ENCODE peak calls at places on chromosomes 6 and 20, in five cellular contexts. W is PC-9, J is K562, X is Karpas-422, S is mesendoderm. M is an unnamed sample.

GRCh38 chr6:88374556-88374955 is 208.4 kb upstream of the CNR1 start:
- DNase-seq in J (no peak), X (no peak), W (no peak), S (no peak), M (no peak)

GRCh38 chr6:49565855-49566254 is 15.4 kb downstream of the C6orf141 start:
- DNase-seq in J (no peak), X (no peak), S (no peak), W (no peak), M (no peak)

GRCh38 chr6:42333622-42334021 is 116.0 kb upstream of the MRPS10 start:
- DNase-seq in S (no peak), W (no peak), J (no peak), X (no peak), M (no peak)

GRCh38 chr6:39107641-39108040 is 7.3 kb downstream of the SAYSD1 start:
- DNase-seq in S (no peak), X (no peak), J (no peak), W (no peak), M (no peak)

GRCh38 chr6:151430886-151431285 is 21.0 kb downstream of the RMND1 start:
- DNase-seq in J (no peak), X (no peak), S (peak; percentile 49), W (no peak), M (peak; percentile 75)

GRCh38 chr6:30886897-30887255 is 2.6 kb downstream of the DDR1 start:
- DNase-seq in J (no peak), X (no peak), S (no peak), W (no peak), M (no peak)

GRCh38 chr6:1601616-1602355 is 7.9 kb upstream of the FOXC1 start:
- DNase-seq in J (no peak), X (no peak), S (no peak), W (no peak), M (no peak)

GRCh38 chr20:44026932-44027685 is 112.5 kb downstream of the TOX2 start:
- DNase-seq in W (no peak), S (no peak), J (no peak), X (no peak), M (no peak)

GRCh38 chr20:51758978-51759544 is 9.1 kb downstream of the ATP9A start:
- DNase-seq in J (no peak), S (no peak), W (no peak), X (no peak), M (no peak)

GRCh38 chr20:7841967-7842301 is 98.3 kb downstream of the HAO1 start:
- DNase-seq in J (no peak), S (peak; percentile 51), X (no peak), W (no peak), M (peak; percentile 5)

GRCh38 chr6:161363286-161363685 is 89.4 kb upstream of the AGPAT4 start:
- DNase-seq in X (no peak), J (no peak), W (no peak), S (no peak), M (no peak)

GRCh38 chr6:48986803-48987202 is 476.2 kb downstream of the MMUT start:
- DNase-seq in W (no peak), X (no peak), S (no peak), J (no peak), M (no peak)

GRCh38 chr20:1827974-1828785 is 67.0 kb upstream of the SIRPA start:
- DNase-seq in S (peak; percentile 61), J (no peak), X (no peak), W (peak; percentile 55), M (peak; percentile 57)

DNA sequence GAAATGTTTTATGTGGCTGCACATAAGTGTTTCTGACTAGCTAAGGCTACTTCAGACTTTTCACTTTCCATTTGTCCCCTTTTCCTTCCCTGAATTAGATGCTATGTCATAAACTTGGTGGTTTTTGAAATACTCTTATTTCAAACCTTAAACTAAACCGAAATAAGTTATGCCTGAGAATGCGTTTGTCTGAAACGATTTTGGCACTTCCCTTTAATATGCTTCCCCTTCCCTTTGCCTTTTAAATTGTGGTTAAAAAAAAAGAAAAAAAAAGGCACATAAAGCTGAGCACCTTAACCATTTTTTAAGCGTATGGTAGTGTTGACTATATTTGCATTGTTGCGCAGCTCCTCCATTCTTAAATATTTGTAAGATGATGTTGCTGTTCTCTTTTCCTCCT is 14.4 kb downstream of the ZNF451 start:
- DNase-seq in J (no peak), W (no peak), S (no peak), X (no peak), M (no peak)
- H3K79me2 ChIP-seq in J (peaks cover 97% of the 10 kb centered on the region), W (peaks cover 10% of the 10 kb centered on the region), S (peaks cover 2% of the 10 kb centered on the region), X (peaks cover 95% of the 10 kb centered on the region), M (peaks cover 98% of the 10 kb centered on the region)

GRCh38 chr6:146050168-146050567 is 21.3 kb downstream of the GRM1 start:
- DNase-seq in X (no peak), J (no peak), S (peak; percentile 18), W (no peak), M (no peak)
- H3K79me2 ChIP-seq in X (no peaks in the 10 kb centered on the region), J (no peaks in the 10 kb centered on the region), S (no peaks in the 10 kb centered on the region), W (no peaks in the 10 kb centered on the region), M (no peaks in the 10 kb centered on the region)

GRCh38 chr6:149859368-149859767 is 4.8 kb downstream of the LRP11 start:
- DNase-seq in W (no peak), J (no peak), S (no peak), X (no peak), M (no peak)

GRCh38 chr6:149859938-149860337 is 4.2 kb downstream of the LRP11 start:
- DNase-seq in W (no peak), S (no peak), J (no peak), X (no peak), M (no peak)

GRCh38 chr6:149860513-149860833 is 3.7 kb downstream of the LRP11 start:
- DNase-seq in J (no peak), W (no peak), S (no peak), X (no peak), M (no peak)

GRCh38 chr6:149861603-149862423 is 2.3 kb downstream of the LRP11 start:
- DNase-seq in W (no peak), J (no peak), S (no peak), X (no peak), M (no peak)

GRCh38 chr6:149860834-149861602 is 3.1 kb downstream of the LRP11 start:
- DNase-seq in W (no peak), S (no peak), X (no peak), J (no peak), M (peak; percentile 34)
- H3K79me2 ChIP-seq in W (peaks cover 64% of the 10 kb centered on the region), S (no peaks in the 10 kb centered on the region), X (no peaks in the 10 kb centered on the region), J (no peaks in the 10 kb centered on the region), M (no peaks in the 10 kb centered on the region)

GRCh38 chr20:25019381-25020155 is 27.0 kb upstream of the APMAP start:
- DNase-seq in X (no peak), W (no peak), S (no peak), J (no peak), M (no peak)
- H3K79me2 ChIP-seq in X (no peaks in the 10 kb centered on the region), W (no peaks in the 10 kb centered on the region), S (no peaks in the 10 kb centered on the region), J (no peaks in the 10 kb centered on the region), M (no peaks in the 10 kb centered on the region)

DNA sequence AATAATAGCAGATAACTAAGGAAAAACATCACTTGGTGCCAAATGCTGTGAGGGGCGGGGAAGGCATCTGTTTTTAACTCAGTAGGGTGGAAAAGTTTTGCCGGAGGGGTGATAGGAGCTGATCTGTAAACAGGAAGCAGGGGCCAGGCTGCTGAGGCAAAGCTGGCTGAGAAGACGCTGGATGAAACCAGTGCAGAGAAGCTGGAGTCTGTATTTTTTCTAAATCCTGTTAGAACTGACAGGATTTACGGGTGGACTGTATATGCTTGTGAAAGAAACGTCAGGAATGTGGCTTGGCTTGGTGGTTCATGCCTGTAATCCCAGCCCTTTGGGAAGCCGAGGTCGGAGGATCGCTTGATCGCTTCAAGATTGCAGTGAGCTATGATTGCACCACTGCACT is 5.6 kb downstream of the PCMTD2 start:
- DNase-seq in X (no peak), S (peak; percentile 71), W (no peak), J (no peak), M (no peak)
- H3K79me2 ChIP-seq in X (peaks cover 64% of the 10 kb centered on the region), S (peaks cover 21% of the 10 kb centered on the region), W (peaks cover 28% of the 10 kb centered on the region), J (peaks cover 29% of the 10 kb centered on the region), M (peaks cover 51% of the 10 kb centered on the region)